ENCODE peak calls at places on chromosomes 11 and 22, in nine cellular contexts. One of them, this sample, is unnamed.

GRCh38 chr11:110912437-110912836 is 200.2 kb upstream of the ARHGAP20 start:
- DNase-seq in fibroblast of lung: no peak
- DNase-seq in IMR-90: no peak
- DNase-seq in tibial nerve: no peak
- DNase-seq in heart right ventricle: no peak
- DNase-seq in pancreas: no peak
- DNase-seq in H1: no peak
- DNase-seq in lower lobe of right lung: no peak
- DNase-seq in sigmoid colon: no peak
- DNase-seq in this sample: no peak

GRCh38 chr11:8988329-8989234 is 15.2 kb downstream of the NRIP3 start:
- DNase-seq in fibroblast of lung: peak
- DNase-seq in IMR-90: peak
- DNase-seq in tibial nerve: no peak
- DNase-seq in heart right ventricle: no peak
- DNase-seq in pancreas: no peak
- DNase-seq in H1: no peak
- DNase-seq in lower lobe of right lung: no peak
- DNase-seq in sigmoid colon: no peak
- DNase-seq in this sample: peak

GRCh38 chr11:19076744-19077589 is 16.4 kb upstream of the MRGPRX2 start:
- DNase-seq in fibroblast of lung: peak
- DNase-seq in IMR-90: peak
- DNase-seq in tibial nerve: peak
- DNase-seq in heart right ventricle: peak
- DNase-seq in pancreas: peak
- DNase-seq in H1: peak
- DNase-seq in lower lobe of right lung: peak
- DNase-seq in sigmoid colon: no peak
- DNase-seq in this sample: peak

GRCh38 chr22:50705219-50705691 is 32.6 kb downstream of the SHANK3 start:
- DNase-seq in fibroblast of lung: peak
- DNase-seq in IMR-90: peak
- DNase-seq in tibial nerve: peak
- DNase-seq in heart right ventricle: peak
- DNase-seq in pancreas: peak
- DNase-seq in H1: peak
- DNase-seq in lower lobe of right lung: peak
- DNase-seq in sigmoid colon: peak
- DNase-seq in this sample: peak

GRCh38 chr11:45106440-45106839 is 40.0 kb upstream of the PRDM11 start:
- DNase-seq in fibroblast of lung: no peak
- DNase-seq in IMR-90: no peak
- DNase-seq in tibial nerve: no peak
- DNase-seq in heart right ventricle: no peak
- DNase-seq in pancreas: no peak
- DNase-seq in H1: peak
- DNase-seq in lower lobe of right lung: no peak
- DNase-seq in sigmoid colon: no peak
- DNase-seq in this sample: no peak

GRCh38 chr11:130865091-130865771 is 51.0 kb downstream of the SNX19 start:
- DNase-seq in fibroblast of lung: no peak
- DNase-seq in IMR-90: no peak
- DNase-seq in tibial nerve: no peak
- DNase-seq in heart right ventricle: peak
- DNase-seq in pancreas: no peak
- DNase-seq in H1: peak
- DNase-seq in lower lobe of right lung: no peak
- DNase-seq in sigmoid colon: no peak
- DNase-seq in this sample: no peak

GRCh38 chr22:43633631-43634030 is 178.5 kb downstream of the EFCAB6 start:
- DNase-seq in fibroblast of lung: no peak
- DNase-seq in IMR-90: no peak
- DNase-seq in tibial nerve: no peak
- DNase-seq in heart right ventricle: no peak
- DNase-seq in pancreas: no peak
- DNase-seq in H1: no peak
- DNase-seq in lower lobe of right lung: no peak
- DNase-seq in sigmoid colon: no peak
- DNase-seq in this sample: no peak

GRCh38 chr11:86335131-86335768 is 33.2 kb downstream of the HIKESHI start:
- DNase-seq in fibroblast of lung: no peak
- DNase-seq in IMR-90: no peak
- DNase-seq in tibial nerve: no peak
- DNase-seq in heart right ventricle: no peak
- DNase-seq in pancreas: no peak
- DNase-seq in H1: no peak
- DNase-seq in lower lobe of right lung: no peak
- DNase-seq in sigmoid colon: no peak
- DNase-seq in this sample: no peak

GRCh38 chr11:96337541-96338530 is 5.2 kb downstream of the MAML2 start:
- DNase-seq in fibroblast of lung: peak
- DNase-seq in IMR-90: peak
- DNase-seq in tibial nerve: no peak
- DNase-seq in heart right ventricle: no peak
- DNase-seq in pancreas: no peak
- DNase-seq in H1: no peak
- DNase-seq in lower lobe of right lung: no peak
- DNase-seq in sigmoid colon: no peak
- DNase-seq in this sample: peak

GRCh38 chr11:47412152-47412746 is 3.9 kb downstream of the SLC39A13 start:
- DNase-seq in fibroblast of lung: no peak
- DNase-seq in IMR-90: peak
- DNase-seq in tibial nerve: no peak
- DNase-seq in heart right ventricle: peak
- DNase-seq in pancreas: peak
- DNase-seq in H1: peak
- DNase-seq in lower lobe of right lung: peak
- DNase-seq in sigmoid colon: peak
- DNase-seq in this sample: peak

GRCh38 chr11:34599406-34599901 is 21.4 kb upstream of the EHF start:
- DNase-seq in fibroblast of lung: peak
- DNase-seq in IMR-90: peak
- DNase-seq in tibial nerve: no peak
- DNase-seq in heart right ventricle: no peak
- DNase-seq in pancreas: no peak
- DNase-seq in H1: no peak
- DNase-seq in lower lobe of right lung: no peak
- DNase-seq in sigmoid colon: no peak
- DNase-seq in this sample: peak

GRCh38 chr11:64367931-64368672 is 9.1 kb downstream of the RPS6KA4 start:
- DNase-seq in fibroblast of lung: no peak
- DNase-seq in IMR-90: no peak
- DNase-seq in tibial nerve: no peak
- DNase-seq in heart right ventricle: no peak
- DNase-seq in pancreas: no peak
- DNase-seq in H1: no peak
- DNase-seq in lower lobe of right lung: no peak
- DNase-seq in sigmoid colon: no peak
- DNase-seq in this sample: no peak

GRCh38 chr11:117382746-117383145 is 55.1 kb downstream of the CEP164 start:
- DNase-seq in fibroblast of lung: no peak
- DNase-seq in IMR-90: no peak
- DNase-seq in tibial nerve: no peak
- DNase-seq in heart right ventricle: no peak
- DNase-seq in pancreas: no peak
- DNase-seq in H1: no peak
- DNase-seq in lower lobe of right lung: no peak
- DNase-seq in sigmoid colon: peak
- DNase-seq in this sample: no peak

GRCh38 chr11:47415949-47416472 is 7.6 kb downstream of the SLC39A13 start:
- DNase-seq in fibroblast of lung: peak
- DNase-seq in IMR-90: peak
- DNase-seq in tibial nerve: peak
- DNase-seq in heart right ventricle: peak
- DNase-seq in pancreas: peak
- DNase-seq in H1: no peak
- DNase-seq in lower lobe of right lung: peak
- DNase-seq in sigmoid colon: peak
- DNase-seq in this sample: peak

GRCh38 chr11:114110123-114110522 is 50.6 kb downstream of the ZBTB16 start:
- DNase-seq in fibroblast of lung: no peak
- DNase-seq in IMR-90: no peak
- DNase-seq in tibial nerve: no peak
- DNase-seq in heart right ventricle: no peak
- DNase-seq in pancreas: no peak
- DNase-seq in H1: no peak
- DNase-seq in lower lobe of right lung: no peak
- DNase-seq in sigmoid colon: peak
- DNase-seq in this sample: no peak

GRCh38 chr11:44886765-44887164 is 63.9 kb downstream of the TP53I11 start:
- DNase-seq in fibroblast of lung: peak
- DNase-seq in IMR-90: peak
- DNase-seq in tibial nerve: no peak
- DNase-seq in heart right ventricle: no peak
- DNase-seq in pancreas: no peak
- DNase-seq in H1: no peak
- DNase-seq in lower lobe of right lung: no peak
- DNase-seq in sigmoid colon: no peak
- DNase-seq in this sample: peak

GRCh38 chr22:27329471-27329870 is 472.1 kb downstream of the MN1 start:
- DNase-seq in fibroblast of lung: no peak
- DNase-seq in IMR-90: no peak
- DNase-seq in tibial nerve: no peak
- DNase-seq in heart right ventricle: no peak
- DNase-seq in pancreas: no peak
- DNase-seq in H1: peak
- DNase-seq in lower lobe of right lung: no peak
- DNase-seq in sigmoid colon: no peak
- DNase-seq in this sample: no peak

GRCh38 chr22:27335102-27335660 is 466.4 kb downstream of the MN1 start:
- DNase-seq in fibroblast of lung: no peak
- DNase-seq in IMR-90: no peak
- DNase-seq in tibial nerve: no peak
- DNase-seq in heart right ventricle: no peak
- DNase-seq in pancreas: no peak
- DNase-seq in H1: peak
- DNase-seq in lower lobe of right lung: no peak
- DNase-seq in sigmoid colon: no peak
- DNase-seq in this sample: no peak

GRCh38 chr22:27327981-27328721 is 473.4 kb downstream of the MN1 start:
- DNase-seq in fibroblast of lung: no peak
- DNase-seq in IMR-90: no peak
- DNase-seq in tibial nerve: no peak
- DNase-seq in heart right ventricle: no peak
- DNase-seq in pancreas: no peak
- DNase-seq in H1: peak
- DNase-seq in lower lobe of right lung: no peak
- DNase-seq in sigmoid colon: no peak
- DNase-seq in this sample: no peak

GRCh38 chr22:27329966-27330645 is 471.4 kb downstream of the MN1 start:
- DNase-seq in fibroblast of lung: no peak
- DNase-seq in IMR-90: no peak
- DNase-seq in tibial nerve: no peak
- DNase-seq in heart right ventricle: no peak
- DNase-seq in pancreas: no peak
- DNase-seq in H1: peak
- DNase-seq in lower lobe of right lung: no peak
- DNase-seq in sigmoid colon: no peak
- DNase-seq in this sample: no peak

GRCh38 chr22:27331526-27332281 is 469.9 kb downstream of the MN1 start:
- DNase-seq in fibroblast of lung: no peak
- DNase-seq in IMR-90: peak
- DNase-seq in tibial nerve: peak
- DNase-seq in heart right ventricle: peak
- DNase-seq in pancreas: peak
- DNase-seq in H1: peak
- DNase-seq in lower lobe of right lung: peak
- DNase-seq in sigmoid colon: peak
- DNase-seq in this sample: peak
- TF ChIP-seq CTCF in fibroblast of lung: no peak
- TF ChIP-seq CTCF in IMR-90: peak
- TF ChIP-seq CTCF in tibial nerve: peak
- TF ChIP-seq CTCF in heart right ventricle: peak
- TF ChIP-seq CTCF in pancreas: peak
- TF ChIP-seq CTCF in H1: peak
- TF ChIP-seq CTCF in lower lobe of right lung: peak
- TF ChIP-seq CTCF in sigmoid colon: no peak
- TF ChIP-seq CTCF in this sample: peak

GRCh38 chr11:132358573-132358953 is 988.1 kb downstream of the NTM start:
- DNase-seq in fibroblast of lung: no peak
- DNase-seq in IMR-90: no peak
- DNase-seq in tibial nerve: no peak
- DNase-seq in heart right ventricle: no peak
- DNase-seq in pancreas: no peak
- DNase-seq in H1: no peak
- DNase-seq in lower lobe of right lung: no peak
- DNase-seq in sigmoid colon: no peak
- DNase-seq in this sample: no peak
- H3K4me3 ChIP-seq in fibroblast of lung: no peak
- H3K4me3 ChIP-seq in IMR-90: no peak
- H3K4me3 ChIP-seq in tibial nerve: no peak
- H3K4me3 ChIP-seq in heart right ventricle: no peak
- H3K4me3 ChIP-seq in pancreas: no peak
- H3K4me3 ChIP-seq in H1: no peak
- H3K4me3 ChIP-seq in lower lobe of right lung: no peak
- H3K4me3 ChIP-seq in sigmoid colon: no peak
- H3K4me3 ChIP-seq in this sample: no peak

DNA sequence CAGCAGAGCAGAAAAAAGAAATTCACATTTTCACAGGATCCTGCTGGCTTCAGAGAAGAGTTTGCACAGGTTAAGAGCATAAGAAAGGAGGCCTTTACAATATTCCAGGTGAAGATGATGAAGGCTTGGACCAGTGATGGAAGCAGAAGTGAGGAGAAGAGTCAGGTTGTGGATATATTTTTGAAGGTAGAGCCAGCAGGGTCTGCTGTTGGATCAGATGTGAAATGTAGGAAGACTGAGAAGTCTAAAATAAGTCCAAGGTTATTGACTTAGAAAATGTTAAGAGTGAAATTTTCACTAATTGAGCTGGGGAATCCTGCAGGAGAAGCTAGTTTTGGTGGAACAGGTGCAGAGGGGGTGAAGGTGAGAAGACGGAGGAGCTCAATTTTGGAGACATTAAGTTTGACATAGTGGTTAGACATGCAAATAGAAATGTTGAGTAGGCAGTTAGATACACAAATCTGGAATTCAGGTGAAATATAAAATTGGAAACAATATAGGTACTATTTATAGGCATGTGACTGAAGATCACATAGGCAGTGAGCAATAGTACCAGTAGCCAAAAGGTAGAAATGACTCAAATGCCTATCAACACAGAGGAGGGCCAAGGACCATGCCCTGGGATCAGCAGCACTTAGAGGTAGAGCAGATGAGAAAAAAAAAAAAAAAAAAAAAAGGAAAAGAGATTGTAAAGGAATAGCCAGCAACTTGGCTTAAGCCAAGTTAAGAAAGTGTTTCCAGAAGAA is 252.0 kb downstream of the AASDHPPT start:
- DNase-seq in fibroblast of lung: no peak
- DNase-seq in IMR-90: no peak
- DNase-seq in tibial nerve: no peak
- DNase-seq in heart right ventricle: no peak
- DNase-seq in pancreas: no peak
- DNase-seq in H1: no peak
- DNase-seq in lower lobe of right lung: no peak
- DNase-seq in sigmoid colon: no peak
- DNase-seq in this sample: peak
- TF ChIP-seq CTCF in fibroblast of lung: peak
- TF ChIP-seq CTCF in IMR-90: no peak
- TF ChIP-seq CTCF in tibial nerve: no peak
- TF ChIP-seq CTCF in heart right ventricle: no peak
- TF ChIP-seq CTCF in pancreas: no peak
- TF ChIP-seq CTCF in H1: no peak
- TF ChIP-seq CTCF in lower lobe of right lung: no peak
- TF ChIP-seq CTCF in sigmoid colon: no peak
- TF ChIP-seq CTCF in this sample: peak

GRCh38 chr11:95254139-95254704 is 23.2 kb upstream of the SESN3 start:
- DNase-seq in fibroblast of lung: peak
- DNase-seq in IMR-90: peak
- DNase-seq in tibial nerve: peak
- DNase-seq in heart right ventricle: peak
- DNase-seq in pancreas: peak
- DNase-seq in H1: peak
- DNase-seq in lower lobe of right lung: peak
- DNase-seq in sigmoid colon: peak
- DNase-seq in this sample: peak
- H3K4me3 ChIP-seq in fibroblast of lung: peak
- H3K4me3 ChIP-seq in IMR-90: peak
- H3K4me3 ChIP-seq in tibial nerve: peak
- H3K4me3 ChIP-seq in heart right ventricle: peak
- H3K4me3 ChIP-seq in pancreas: no peak
- H3K4me3 ChIP-seq in H1: no peak
- H3K4me3 ChIP-seq in lower lobe of right lung: peak
- H3K4me3 ChIP-seq in sigmoid colon: peak
- H3K4me3 ChIP-seq in this sample: peak

This sample was measured in fibroblast of pulmonary artery.